ENCODE peak calls at places on chromosomes 2 and 18, in seven cellular contexts. O is K562, J is GM12878, A is PC-9, D is GM23248, W is endothelial cell of umbilical vein, T is MM.1S. P is an unnamed sample.

GRCh38 chr2:71071681-71072398 is 3.4 kb downstream of the NAGK start:
- DNase-seq in O (no peak), J (peak), A (no peak), D (no peak), W (peak), T (peak), P (no peak)

GRCh38 chr2:147255812-147256211 is 589.0 kb upstream of the ACVR2A start:
- DNase-seq in O (no peak), J (no peak), A (no peak), D (no peak), W (no peak), T (no peak), P (no peak)

GRCh38 chr18:3246636-3247242 is 862 bp upstream of the MYL12A start:
- DNase-seq in O (peak), J (no peak), A (no peak), D (peak), W (no peak), T (peak), P (no peak)

GRCh38 chr2:222410534-222410933 is 13.8 kb upstream of the SGPP2 start:
- DNase-seq in O (no peak), J (no peak), A (peak), D (no peak), W (no peak), T (no peak), P (peak)

GRCh38 chr2:152740743-152741328 is 22.4 kb downstream of the ARL6IP6 start:
- DNase-seq in O (peak), J (no peak), A (no peak), D (peak), W (peak), T (peak), P (peak)

GRCh38 chr2:103788875-103789715 is 1027.3 kb downstream of the TMEM182 start:
- DNase-seq in O (no peak), J (no peak), A (peak), D (peak), W (no peak), T (no peak), P (peak)

GRCh38 chr18:3499498-3499897 is 49.5 kb downstream of the TGIF1 start:
- DNase-seq in O (no peak), J (no peak), A (no peak), D (no peak), W (no peak), T (no peak), P (no peak)

GRCh38 chr2:118059919-118060478 is 28.3 kb upstream of the INSIG2 start:
- DNase-seq in O (no peak), J (peak), A (no peak), D (peak), W (no peak), T (peak), P (peak)

GRCh38 chr18:73118121-73118816 is 250.5 kb upstream of the NETO1 start:
- DNase-seq in O (no peak), J (no peak), A (no peak), D (peak), W (no peak), T (no peak), P (peak)

GRCh38 chr2:29207352-29207751 is 92.1 kb downstream of the CLIP4 start:
- DNase-seq in O (no peak), J (no peak), A (no peak), D (no peak), W (no peak), T (no peak), P (peak)

GRCh38 chr2:196376984-196377877 is 205.9 kb upstream of the STK17B start:
- DNase-seq in O (no peak), J (peak), A (no peak), D (peak), W (no peak), T (no peak), P (peak)

GRCh38 chr2:105180491-105180972 is 61.0 kb upstream of the GPR45 start:
- DNase-seq in O (no peak), J (no peak), A (no peak), D (no peak), W (no peak), T (no peak), P (no peak)

GRCh38 chr2:160868891-160869290 is 291.3 kb upstream of the TANK start:
- DNase-seq in O (no peak), J (no peak), A (no peak), D (peak), W (no peak), T (no peak), P (peak)

GRCh38 chr2:45156605-45157004 is 147.4 kb upstream of the SIX2 start:
- DNase-seq in O (no peak), J (no peak), A (no peak), D (no peak), W (no peak), T (no peak), P (no peak)

GRCh38 chr18:49024408-49024807 is 73.6 kb upstream of the SMAD7 start:
- DNase-seq in O (no peak), J (no peak), A (no peak), D (no peak), W (no peak), T (no peak), P (no peak)

DNA sequence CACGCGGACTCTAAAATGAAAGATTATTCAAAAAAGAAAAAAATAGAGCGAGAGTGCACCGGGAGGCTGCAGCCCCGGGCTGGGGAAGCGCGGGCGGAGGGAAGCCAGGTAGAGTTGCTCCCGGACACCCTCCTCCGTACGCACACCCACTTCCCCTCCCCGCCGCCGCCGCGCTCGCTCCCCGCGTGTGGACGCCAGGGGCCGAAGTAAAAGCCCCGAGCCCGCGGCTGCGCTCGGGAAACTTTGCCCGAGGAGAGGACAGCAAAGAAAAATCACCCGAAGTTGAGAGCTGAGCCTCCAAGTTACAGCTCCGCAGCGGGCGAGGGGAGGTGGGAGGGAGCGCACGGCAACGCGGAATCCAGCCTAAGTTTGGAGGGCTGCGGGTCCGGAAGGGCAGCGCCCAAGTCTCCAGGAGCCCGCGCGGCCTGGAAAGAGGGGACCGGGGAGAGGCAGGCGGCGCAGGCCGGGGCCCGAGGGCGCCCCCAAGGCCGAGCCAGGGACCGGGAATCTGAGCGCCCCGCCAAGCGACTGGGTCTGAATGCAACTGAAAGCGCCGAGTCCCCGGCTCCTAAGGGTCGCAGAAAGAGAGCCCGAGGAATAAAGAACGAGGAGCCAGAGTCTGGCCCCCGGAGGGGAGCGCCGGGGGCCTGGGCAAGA is 666 bp upstream of the BCL11A start:
- DNase-seq in O (peak), J (no peak), A (peak), D (peak), W (peak), T (peak), P (no peak)
- TF ChIP-seq EZH2 in O (no peak), J (no peak), A (peak), D (no peak), W (no peak), T (no peak), P (peak)

GRCh38 chr2:74957886-74958276 is 562 bp upstream of the POLE4 start:
- DNase-seq in O (no peak), J (no peak), A (no peak), D (no peak), W (no peak), T (no peak), P (no peak)

GRCh38 chr2:74958277-74959105 is at the start of gene POLE4:
- DNase-seq in O (peak), J (peak), A (peak), D (peak), W (peak), T (peak), P (peak)

GRCh38 chr2:74954500-74954874 is 4.0 kb upstream of the POLE4 start:
- DNase-seq in O (no peak), J (no peak), A (no peak), D (no peak), W (no peak), T (no peak), P (no peak)

GRCh38 chr2:74953796-74954499 is 4.5 kb upstream of the POLE4 start:
- DNase-seq in O (no peak), J (no peak), A (no peak), D (no peak), W (no peak), T (no peak), P (no peak)

GRCh38 chr2:74959106-74959751 is 786 bp downstream of the POLE4 start:
- DNase-seq in O (no peak), J (no peak), A (no peak), D (no peak), W (no peak), T (no peak), P (no peak)
- H3K4me3 ChIP-seq in O (peak), J (peak), A (peak), D (peak), W (peak), T (peak), P (peak)

GRCh38 chr2:232501331-232501771 is 13.7 kb upstream of the ECEL1 start:
- DNase-seq in O (no peak), J (no peak), A (no peak), D (no peak), W (no peak), T (no peak), P (no peak)
- H3K4me2 ChIP-seq in O (no peak), J (no peak), A (no peak), D (no peak), W (no peak), T (no peak), P (no peak)

DNA sequence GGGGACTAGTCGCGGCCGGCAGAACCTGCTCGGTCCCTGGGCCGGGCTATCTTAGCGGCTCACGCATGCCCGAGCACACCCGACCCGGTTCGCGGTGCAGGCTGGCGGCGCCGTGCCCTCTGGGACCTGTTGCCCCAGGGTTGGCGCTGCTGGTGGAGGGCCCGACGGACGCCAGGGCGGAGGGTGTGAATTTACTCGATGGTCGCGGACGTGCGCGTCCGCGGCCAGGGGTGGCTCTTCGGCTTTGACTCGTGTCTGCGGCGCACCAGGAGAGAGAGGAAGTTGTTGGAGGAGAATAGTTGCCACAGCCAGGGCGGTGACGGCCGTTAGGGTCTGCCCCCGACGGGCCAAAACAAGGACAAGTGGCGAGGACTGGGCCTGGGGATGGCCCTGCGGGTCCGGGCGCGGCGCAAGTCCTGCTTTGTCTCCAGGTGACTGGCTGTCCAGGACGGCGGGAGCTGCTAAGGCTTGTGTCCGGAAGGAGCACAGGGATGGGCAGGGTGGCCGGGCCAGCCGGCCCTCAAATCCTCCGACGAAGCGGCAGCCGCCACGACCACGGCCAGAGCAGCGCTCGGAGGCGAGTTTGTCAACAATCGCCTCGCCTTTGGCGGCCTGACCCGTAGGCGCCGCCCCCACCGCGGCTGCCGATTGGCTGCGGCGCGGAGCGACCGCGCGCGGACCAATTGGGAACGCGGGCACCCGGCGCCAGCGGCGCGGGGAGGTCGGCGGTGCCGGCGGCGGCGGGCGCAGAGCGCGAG is 1.3 kb downstream of the BCL2L11 start:
- DNase-seq in O (peak), J (no peak), A (peak), D (peak), W (peak), T (peak), P (peak)
- TF ChIP-seq EZH2 in O (no peak), J (no peak), A (no peak), D (no peak), W (no peak), T (no peak), P (no peak)

GRCh38 chr2:85216051-85216431 is 82.8 kb downstream of the TCF7L1 start:
- DNase-seq in O (no peak), J (no peak), A (no peak), D (no peak), W (no peak), T (no peak), P (no peak)
- H3K4me3 ChIP-seq in O (no peak), J (no peak), A (no peak), D (peak), W (no peak), T (no peak), P (no peak)

P was measured in fibroblast of lung.